ENCODE peak calls at places on chromosomes 3 and 15, in four cellular contexts. E is heart right ventricle, R is MM.1S, Q is ovary. L is an unnamed sample.

GRCh38 chr3:137746808-137747207 is 17.3 kb upstream of the SOX14 start:
- DNase-seq in E (no peak), R (no peak), Q (no peak), L (no peak)

GRCh38 chr3:10299175-10299574 is 6.4 kb upstream of the GHRL start:
- DNase-seq in E (no peak), R (no peak), Q (no peak), L (no peak)

GRCh38 chr15:39530446-39531342 is 50.2 kb upstream of the THBS1 start:
- DNase-seq in E (no peak), R (no peak), Q (no peak), L (no peak)

GRCh38 chr15:69593981-69594966 is 141.7 kb downstream of the RPLP1 start:
- DNase-seq in E (peak; percentile 43), R (no peak), Q (no peak), L (peak; percentile 40)

GRCh38 chr15:69289312-69290146 is 9.2 kb upstream of the PAQR5 start:
- DNase-seq in E (no peak), R (no peak), Q (no peak), L (no peak)

GRCh38 chr3:151410891-151411559 is 26.5 kb upstream of the P2RY12 start:
- DNase-seq in E (no peak), R (no peak), Q (no peak), L (no peak)

GRCh38 chr3:55405436-55405835 is 81.7 kb downstream of the WNT5A start:
- DNase-seq in E (no peak), R (no peak), Q (no peak), L (no peak)

GRCh38 chr3:106345353-106346027 is 476.7 kb upstream of the CBLB start:
- DNase-seq in E (no peak), R (no peak), Q (no peak), L (no peak)

GRCh38 chr15:39801641-39802309 is 19.1 kb upstream of the FSIP1 start:
- DNase-seq in E (no peak), R (peak; percentile 40), Q (no peak), L (no peak)

GRCh38 chr3:40024526-40024925 is 215.1 kb downstream of the MYRIP start:
- DNase-seq in E (no peak), R (no peak), Q (no peak), L (no peak)

GRCh38 chr3:151798476-151798875 is 15.4 kb upstream of the AADAC start:
- DNase-seq in E (no peak), R (no peak), Q (no peak), L (no peak)

GRCh38 chr15:59521443-59521842 is 83.5 kb downstream of the FAM81A start:
- DNase-seq in E (no peak), R (no peak), Q (no peak), L (no peak)

GRCh38 chr15:71753346-71753745 is 57.0 kb upstream of the NR2E3 start:
- DNase-seq in E (no peak), R (no peak), Q (no peak), L (no peak)

GRCh38 chr3:72341943-72342342 is 506.3 kb downstream of the SHQ1 start:
- DNase-seq in E (no peak), R (no peak), Q (peak; percentile 51), L (no peak)

GRCh38 chr3:43286886-43287301 is 554 bp downstream of the SNRK start:
- DNase-seq in E (no peak), R (peak; percentile 36), Q (no peak), L (no peak)

GRCh38 chr15:69730281-69731235 is 277.9 kb downstream of the RPLP1 start:
- DNase-seq in E (no peak), R (no peak), Q (no peak), L (no peak)

GRCh38 chr15:60115579-60116415 is 111.7 kb downstream of the FOXB1 start:
- DNase-seq in E (no peak), R (no peak), Q (no peak), L (no peak)

GRCh38 chr3:28912120-28912885 is 368.6 kb upstream of the RBMS3 start:
- DNase-seq in E (no peak), R (no peak), Q (no peak), L (no peak)

GRCh38 chr3:32868719-32869512 is 51.1 kb downstream of the TRIM71 start:
- DNase-seq in E (no peak), R (no peak), Q (no peak), L (no peak)

GRCh38 chr3:25542571-25543039 is 114.5 kb downstream of the RARB start:
- DNase-seq in E (no peak), R (no peak), Q (no peak), L (no peak)

GRCh38 chr15:80503319-80503952 is 99.3 kb downstream of the ARNT2 start:
- DNase-seq in E (no peak), R (no peak), Q (peak; percentile 46), L (no peak)

GRCh38 chr3:56751056-56751455 is 50.7 kb downstream of the ARHGEF3 start:
- DNase-seq in E (no peak), R (no peak), Q (no peak), L (no peak)

GRCh38 chr3:8516783-8517182 is 15.2 kb downstream of the LMCD1 start:
- DNase-seq in E (no peak), R (no peak), Q (no peak), L (no peak)

GRCh38 chr15:45827275-45827674 is 192.4 kb downstream of the SQOR start:
- DNase-seq in E (no peak), R (no peak), Q (no peak), L (no peak)

GRCh38 chr3:46353639-46354410 is at the start of gene CCR2:
- DNase-seq in E (no peak), R (peak; percentile 33), Q (no peak), L (no peak)

GRCh38 chr15:95171551-95171950 is 940.2 kb downstream of the MCTP2 start:
- DNase-seq in E (no peak), R (no peak), Q (no peak), L (no peak)

GRCh38 chr3:127784283-127784682 is 38.0 kb downstream of the MGLL start:
- DNase-seq in E (no peak), R (no peak), Q (no peak), L (no peak)

GRCh38 chr15:91468861-91469260 is 368.8 kb downstream of the SV2B start:
- DNase-seq in E (no peak), R (no peak), Q (no peak), L (no peak)

GRCh38 chr3:31810991-31811433 is 170.1 kb downstream of the OSBPL10 start:
- DNase-seq in E (no peak), R (no peak), Q (no peak), L (no peak)

GRCh38 chr15:101025896-101026631 is 106.9 kb downstream of the LRRK1 start:
- DNase-seq in E (no peak), R (no peak), Q (no peak), L (no peak)

GRCh38 chr3:54967586-54968244 is 39.9 kb upstream of the LRTM1 start:
- DNase-seq in E (no peak), R (no peak), Q (no peak), L (no peak)

GRCh38 chr3:38459499-38460048 is 5.9 kb downstream of the ACVR2B start:
- DNase-seq in E (no peak), R (no peak), Q (no peak), L (no peak)

GRCh38 chr3:103367481-103367880 is 932.7 kb downstream of the ZPLD1 start:
- DNase-seq in E (no peak), R (no peak), Q (no peak), L (no peak)

GRCh38 chr3:46143951-46144473 is 64.1 kb downstream of the CCR1 start:
- DNase-seq in E (peak; percentile 37), R (no peak), Q (no peak), L (no peak)

GRCh38 chr3:14511971-14512943 is 27.9 kb downstream of the GRIP2 start:
- DNase-seq in E (no peak), R (no peak), Q (peak; percentile 16), L (no peak)

GRCh38 chr3:45946875-45947274 is 3.6 kb downstream of the CXCR6 start:
- DNase-seq in E (no peak), R (no peak), Q (no peak), L (no peak)

GRCh38 chr15:79032656-79033055 is 57.9 kb downstream of the RASGRF1 start:
- DNase-seq in E (no peak), R (no peak), Q (no peak), L (no peak)

GRCh38 chr3:52216585-52217408 is 8.6 kb downstream of the TLR9 start:
- DNase-seq in E (peak; percentile 76), R (no peak), Q (peak; percentile 68), L (peak; percentile 65)
- H3K4me1 ChIP-seq in E (peaks cover 61% of the 10 kb centered on the region), R (peaks cover 8% of the 10 kb centered on the region), Q (peaks cover 10% of the 10 kb centered on the region), L (peaks cover 67% of the 10 kb centered on the region)

GRCh38 chr15:63601026-63601726 is 4.0 kb downstream of the FBXL22 start:
- DNase-seq in E (peak; percentile 37), R (peak; percentile 21), Q (no peak), L (peak; percentile 32)
- TF ChIP-seq CTCF in E (no peak), R (no peak), Q (no peak), L (no peak)

GRCh38 chr3:194269610-194270145 is 81.5 kb downstream of the CPN2 start:
- DNase-seq in E (peak; percentile 94), R (no peak), Q (peak; percentile 90), L (peak; percentile 91)

GRCh38 chr3:194270627-194271458 is 80.3 kb downstream of the CPN2 start:
- DNase-seq in E (peak; percentile 87), R (no peak), Q (peak; percentile 83), L (peak; percentile 89)

GRCh38 chr3:194272221-194272620 is 78.9 kb downstream of the CPN2 start:
- DNase-seq in E (no peak), R (no peak), Q (peak; percentile 18), L (no peak)

GRCh38 chr3:194272861-194273266 is 78.3 kb downstream of the CPN2 start:
- DNase-seq in E (no peak), R (no peak), Q (peak; percentile 14), L (no peak)

DNA sequence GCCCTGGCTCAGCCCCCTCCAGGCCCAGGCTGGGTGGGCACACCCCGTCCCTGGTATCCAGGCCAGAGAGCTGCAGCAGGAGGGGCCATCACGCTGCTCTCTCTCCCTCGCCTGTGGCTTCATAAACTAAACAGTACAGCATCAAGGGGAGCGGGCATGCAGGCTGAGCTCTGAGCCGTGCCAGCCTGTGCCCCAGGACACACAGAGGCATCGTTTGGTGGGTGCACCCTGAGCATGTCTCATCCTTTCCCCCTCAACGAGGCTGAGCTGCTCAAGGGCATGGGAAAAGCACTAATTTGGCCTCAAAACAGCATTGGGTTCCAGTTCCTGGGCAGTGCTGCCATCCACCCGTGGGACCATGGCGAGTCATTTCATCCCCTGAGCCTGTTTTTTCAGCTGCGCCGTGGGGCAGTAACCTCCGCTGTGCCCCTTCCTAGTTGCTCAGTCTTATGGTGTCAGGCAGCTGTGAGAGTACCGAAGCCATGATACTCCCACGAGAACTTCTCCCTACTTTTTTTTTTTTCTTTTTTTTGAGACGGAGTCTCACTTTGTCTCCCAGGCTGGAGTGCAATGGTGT is 79.6 kb downstream of the CPN2 start:
- DNase-seq in E (no peak), R (no peak), Q (no peak), L (no peak)
- H3K4me1 ChIP-seq in E (peaks cover 72% of the 10 kb centered on the region), R (no peaks in the 10 kb centered on the region), Q (peaks cover 25% of the 10 kb centered on the region), L (peaks cover 72% of the 10 kb centered on the region)

GRCh38 chr3:191414286-191414685 is 46.7 kb upstream of the PYDC2 start:
- DNase-seq in E (no peak), R (no peak), Q (no peak), L (no peak)

GRCh38 chr3:191415566-191415965 is 45.4 kb upstream of the PYDC2 start:
- DNase-seq in E (no peak), R (no peak), Q (no peak), L (no peak)

GRCh38 chr3:191412764-191413163 is 48.2 kb upstream of the PYDC2 start:
- DNase-seq in E (no peak), R (no peak), Q (no peak), L (no peak)

GRCh38 chr3:191417457-191417729 is 43.6 kb upstream of the PYDC2 start:
- DNase-seq in E (no peak), R (no peak), Q (no peak), L (no peak)

GRCh38 chr3:191414732-191415131 is 46.2 kb upstream of the PYDC2 start:
- DNase-seq in E (no peak), R (no peak), Q (no peak), L (no peak)
- TF ChIP-seq CTCF in E (no peak), R (no peak), Q (no peak), L (no peak)

L was measured in left ventricle myocardium inferior.